ENCODE peak calls at places on chromosomes 16 and 17, in seven cellular contexts. Q is GF-D8; Z is Daoy; E is CD4-positive, CD25-positive, alpha-beta regulatory T cell; N is GM03348; T is GM23248; F is activated gamma-delta T cell treated with anti-CD3 and anti-CD28 coated beads, Interleukin-2, amount 50 U/mL, for 16 hours. O is an unnamed sample.

GRCh38 chr17:21539146-21539545 is 153.2 kb upstream of the KCNJ18 start:
- DNase-seq in T (peak), F (no peak), Z (no peak), Q (no peak), N (no peak), E (no peak), O (no peak)

GRCh38 chr17:49434821-49435581 is 20.3 kb upstream of the PHB1 start:
- DNase-seq in N (peak), T (peak), Z (peak), F (peak), E (peak), Q (no peak), O (peak)

GRCh38 chr16:68978303-68978954 is 127.0 kb upstream of the HAS3 start:
- DNase-seq in E (no peak), N (no peak), Z (no peak), T (no peak), Q (no peak), F (no peak), O (no peak)

GRCh38 chr16:30925646-30926332 is 2.4 kb downstream of the FBXL19 start:
- DNase-seq in Q (no peak), E (no peak), N (no peak), F (no peak), T (no peak), Z (no peak), O (no peak)

GRCh38 chr17:65797809-65798208 is 236.4 kb upstream of the AXIN2 start:
- DNase-seq in N (no peak), Q (no peak), T (peak), E (peak), F (no peak), Z (peak), O (peak)

GRCh38 chr16:55949518-55949917 is 74.3 kb upstream of the CES5A start:
- DNase-seq in N (peak), F (no peak), Z (peak), E (no peak), Q (no peak), T (peak), O (no peak)

GRCh38 chr16:81524382-81524781 is 79.8 kb downstream of the CMIP start:
- DNase-seq in E (no peak), Q (no peak), F (peak), Z (no peak), T (no peak), N (no peak), O (no peak)

GRCh38 chr17:3911271-3912053 is 4.8 kb downstream of the P2RX1 start:
- DNase-seq in N (no peak), Z (no peak), Q (no peak), F (peak), T (no peak), E (peak), O (no peak)

GRCh38 chr16:81315271-81316175 is 761 bp downstream of the GAN start:
- DNase-seq in Q (no peak), F (peak), T (peak), E (peak), Z (peak), N (peak), O (peak)

GRCh38 chr17:7191571-7192270 is 12.6 kb upstream of the ASGR1 start:
- DNase-seq in E (no peak), F (no peak), N (peak), Q (no peak), T (peak), Z (peak), O (peak)

GRCh38 chr17:77476498-77476897 is 335.7 kb downstream of the SEC14L1 start:
- DNase-seq in F (no peak), N (no peak), E (no peak), Q (no peak), Z (no peak), T (no peak), O (no peak)

GRCh38 chr16:87631067-87631466 is 28.8 kb downstream of the JPH3 start:
- DNase-seq in E (no peak), T (no peak), Z (no peak), F (no peak), N (no peak), Q (no peak), O (no peak)

GRCh38 chr16:81600275-81600674 is 155.7 kb downstream of the CMIP start:
- DNase-seq in F (no peak), Z (peak), E (no peak), T (peak), N (peak), Q (no peak), O (peak)

GRCh38 chr17:49108318-49108717 is 24.3 kb upstream of the B4GALNT2 start:
- DNase-seq in T (peak), Z (peak), Q (no peak), E (no peak), F (no peak), N (no peak), O (peak)

GRCh38 chr16:7731121-7731520 is 398.5 kb downstream of the RBFOX1 start:
- DNase-seq in E (no peak), T (no peak), Q (no peak), N (no peak), Z (no peak), F (no peak), O (no peak)

GRCh38 chr16:14303654-14304394 is 232.7 kb downstream of the MRTFB start:
- DNase-seq in Q (no peak), N (peak), E (no peak), Z (peak), F (no peak), T (peak), O (no peak)

GRCh38 chr17:1462164-1463112 is 6.4 kb upstream of the CRK start:
- DNase-seq in F (no peak), Q (no peak), E (no peak), N (no peak), T (no peak), Z (no peak), O (peak)

GRCh38 chr17:4006745-4007211 is 42.5 kb upstream of the ATP2A3 start:
- DNase-seq in T (no peak), E (no peak), N (no peak), Q (no peak), F (no peak), Z (no peak), O (no peak)

GRCh38 chr17:73738751-73739575 is 94.7 kb upstream of the SDK2 start:
- DNase-seq in F (no peak), Q (no peak), Z (no peak), N (no peak), T (no peak), E (no peak), O (no peak)

GRCh38 chr17:2179615-2180295 is 123.8 kb downstream of the SMG6 start:
- DNase-seq in Q (no peak), E (no peak), T (peak), Z (peak), N (peak), F (no peak), O (peak)

GRCh38 chr17:27455914-27456680 is at the start of gene KSR1:
- DNase-seq in N (peak), T (peak), Q (peak), E (peak), F (peak), Z (peak), O (peak)

GRCh38 chr17:8712698-8713097 is 31.9 kb downstream of the CCDC42 start:
- DNase-seq in Z (no peak), Q (no peak), F (no peak), N (no peak), E (no peak), T (no peak), O (no peak)

GRCh38 chr16:19840524-19841110 is 44.0 kb downstream of the GPRC5B start:
- DNase-seq in Z (no peak), T (no peak), F (no peak), Q (no peak), E (no peak), N (no peak), O (no peak)

GRCh38 chr16:10577305-10578202 is 2.8 kb downstream of the EMP2 start:
- DNase-seq in Q (no peak), E (no peak), F (no peak), T (peak), Z (no peak), N (peak), O (no peak)

GRCh38 chr16:78278047-78278446 is 178.6 kb downstream of the WWOX start:
- DNase-seq in Q (no peak), F (no peak), N (no peak), Z (no peak), E (no peak), T (no peak), O (no peak)

GRCh38 chr16:10840703-10841102 is 22.1 kb upstream of the TVP23A start:
- DNase-seq in E (no peak), F (no peak), T (no peak), N (no peak), Z (no peak), Q (no peak), O (no peak)

GRCh38 chr16:54936086-54936978 is 5.7 kb downstream of the IRX5 start:
- DNase-seq in Q (no peak), E (no peak), T (peak), N (peak), Z (no peak), F (no peak), O (no peak)

GRCh38 chr16:65546353-65546791 is 424.5 kb upstream of the CDH11 start:
- DNase-seq in T (peak), Q (no peak), E (no peak), N (peak), Z (no peak), F (no peak), O (peak)

GRCh38 chr16:85437161-85438052 is 175.7 kb upstream of the GSE1 start:
- DNase-seq in T (peak), N (no peak), F (no peak), E (no peak), Z (peak), Q (no peak), O (peak)

GRCh38 chr16:85225721-85226120 is 113.4 kb upstream of the CIBAR2 start:
- DNase-seq in N (no peak), Z (no peak), T (no peak), Q (no peak), F (no peak), E (no peak), O (no peak)

GRCh38 chr16:53945996-53946395 is 242.0 kb downstream of the FTO start:
- DNase-seq in F (no peak), N (peak), Q (peak), Z (peak), T (peak), E (peak), O (peak)

GRCh38 chr17:68868708-68869107 is 86.5 kb downstream of the ABCA8 start:
- DNase-seq in Z (no peak), Q (no peak), N (no peak), F (no peak), E (no peak), T (no peak), O (no peak)

GRCh38 chr16:30054959-30055553 is 10.5 kb upstream of the ALDOA start:
- DNase-seq in Q (no peak), N (no peak), F (no peak), E (peak), Z (no peak), T (no peak), O (no peak)

GRCh38 chr17:49519781-49520180 is 24.7 kb downstream of the NGFR start:
- DNase-seq in Z (no peak), Q (no peak), E (no peak), N (no peak), T (no peak), F (no peak), O (no peak)

GRCh38 chr17:48890086-48890485 is 2.5 kb upstream of the ATP5MC1 start:
- DNase-seq in Z (no peak), Q (no peak), F (no peak), N (no peak), T (no peak), E (no peak), O (no peak)